ENCODE peak calls at places on chromosome 5, in four cellular contexts. One of them, this sample, is unnamed.

GRCh38 chr5:43313854-43314457 is 744 bp upstream of the HMGCS1 start:
- DNase-seq in WTC11: no peak
- DNase-seq in GM12878: no peak
- DNase-seq in K562: no peak
- DNase-seq in this sample: no peak

GRCh38 chr5:108295588-108296368 is 86.1 kb downstream of the FBXL17 start:
- DNase-seq in WTC11: no peak
- DNase-seq in GM12878: no peak
- DNase-seq in K562: no peak
- DNase-seq in this sample: no peak

GRCh38 chr5:96645096-96645495 is 17.1 kb upstream of the CAST start:
- DNase-seq in WTC11: no peak
- DNase-seq in GM12878: no peak
- DNase-seq in K562: no peak
- DNase-seq in this sample: no peak

GRCh38 chr5:41722359-41722950 is 147.8 kb downstream of the OXCT1 start:
- DNase-seq in WTC11: peak; percentile 14
- DNase-seq in GM12878: no peak
- DNase-seq in K562: no peak
- DNase-seq in this sample: no peak

GRCh38 chr5:135571210-135571609 is 7.6 kb downstream of the CXCL14 start:
- DNase-seq in WTC11: no peak
- DNase-seq in GM12878: no peak
- DNase-seq in K562: no peak
- DNase-seq in this sample: no peak

GRCh38 chr5:97563258-97563657 is 380.2 kb upstream of the RIOK2 start:
- DNase-seq in WTC11: no peak
- DNase-seq in GM12878: no peak
- DNase-seq in K562: no peak
- DNase-seq in this sample: no peak

GRCh38 chr5:14728109-14728938 is 63.8 kb downstream of the OTULIN start:
- DNase-seq in WTC11: peak; percentile 83
- DNase-seq in GM12878: no peak
- DNase-seq in K562: no peak
- DNase-seq in this sample: peak; percentile 98

GRCh38 chr5:94391996-94392395 is 226.4 kb downstream of the KIAA0825 start:
- DNase-seq in WTC11: no peak
- DNase-seq in GM12878: no peak
- DNase-seq in K562: no peak
- DNase-seq in this sample: no peak

GRCh38 chr5:59351076-59351794 is 542.3 kb downstream of the PDE4D start:
- DNase-seq in WTC11: no peak
- DNase-seq in GM12878: no peak
- DNase-seq in K562: no peak
- DNase-seq in this sample: no peak

GRCh38 chr5:58261605-58262004 is 198.3 kb downstream of the PLK2 start:
- DNase-seq in WTC11: no peak
- DNase-seq in GM12878: no peak
- DNase-seq in K562: no peak
- DNase-seq in this sample: no peak

GRCh38 chr5:149681922-149682321 is 48.2 kb upstream of the PPARGC1B start:
- DNase-seq in WTC11: no peak
- DNase-seq in GM12878: no peak
- DNase-seq in K562: no peak
- DNase-seq in this sample: no peak

GRCh38 chr5:134527156-134527960 is 1.9 kb downstream of the JADE2 start:
- DNase-seq in WTC11: peak; percentile 94
- DNase-seq in GM12878: no peak
- DNase-seq in K562: peak; percentile 90
- DNase-seq in this sample: peak; percentile 66

GRCh38 chr5:34497031-34497808 is 158.9 kb upstream of the RAI14 start:
- DNase-seq in WTC11: no peak
- DNase-seq in GM12878: no peak
- DNase-seq in K562: no peak
- DNase-seq in this sample: no peak

DNA sequence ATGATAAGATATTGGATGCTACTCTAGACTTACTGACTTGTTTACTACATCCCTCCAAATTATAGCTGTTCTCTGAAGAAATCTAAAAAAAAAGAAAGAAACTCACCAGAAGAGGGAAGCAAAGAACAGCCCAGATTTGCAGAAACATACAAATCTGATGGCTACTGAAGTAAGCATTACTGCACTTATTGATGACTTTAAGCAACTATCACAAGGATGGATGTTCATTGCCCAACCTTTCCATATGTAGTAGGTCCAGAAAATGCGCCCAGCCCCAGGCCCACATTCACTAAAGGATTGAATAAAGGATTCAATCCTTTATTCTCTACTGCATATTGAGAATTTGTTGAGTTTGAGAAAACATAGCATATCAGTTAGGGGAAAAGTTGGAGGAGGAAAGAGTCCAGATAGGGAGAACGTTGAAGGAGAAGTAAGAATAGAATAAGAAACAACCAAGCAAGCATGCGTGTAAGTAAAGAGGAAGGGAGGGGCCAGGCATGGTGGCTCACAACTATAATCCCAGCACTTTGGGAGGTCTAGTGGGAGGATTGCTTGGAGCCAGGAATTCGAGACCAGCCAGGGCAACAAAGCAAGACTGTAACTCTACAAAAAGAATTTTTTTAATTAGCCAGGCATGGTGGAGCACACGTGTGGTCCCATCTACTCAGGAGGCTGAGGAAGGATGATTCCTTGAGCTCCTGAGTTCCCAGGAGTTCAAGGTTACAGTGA is 33.8 kb upstream of the DTWD2 start:
- DNase-seq in WTC11: no peak
- DNase-seq in GM12878: no peak
- DNase-seq in K562: peak; percentile 40
- DNase-seq in this sample: no peak
- TF ChIP-seq TCF7 in WTC11: no peak
- TF ChIP-seq TCF7 in GM12878: no peak
- TF ChIP-seq TCF7 in K562: no peak
- TF ChIP-seq TCF7 in this sample: no peak

DNA sequence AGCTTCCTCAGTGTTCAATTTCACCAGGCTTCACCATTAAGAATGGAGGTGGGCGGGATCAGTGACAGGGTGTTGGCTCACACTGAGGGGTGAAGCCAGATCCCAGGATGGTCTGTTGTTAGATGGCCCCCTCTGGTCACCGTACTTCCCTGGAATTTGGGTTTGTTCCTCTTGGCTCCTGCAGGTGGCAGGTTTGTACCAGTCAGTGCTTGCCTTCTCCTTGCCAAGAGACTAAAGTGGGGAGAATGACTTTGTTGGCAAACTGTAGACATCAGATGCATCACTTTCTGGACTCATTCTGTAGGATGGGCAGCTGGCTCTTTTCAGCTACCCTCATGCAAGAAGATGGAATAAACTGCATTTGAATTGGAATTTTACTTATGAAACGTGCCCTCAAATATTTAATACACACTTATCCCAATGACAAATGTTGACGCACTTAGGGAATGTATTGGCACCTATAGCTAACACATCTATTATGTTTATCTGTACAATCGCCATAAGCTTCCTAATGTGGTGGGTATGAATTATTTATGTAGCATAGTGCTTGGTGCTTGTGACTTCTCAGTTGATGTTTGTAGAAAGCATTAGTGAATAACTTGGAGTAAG is 31.4 kb upstream of the ANKRD55 start:
- DNase-seq in WTC11: peak; percentile 65
- DNase-seq in GM12878: no peak
- DNase-seq in K562: peak; percentile 42
- DNase-seq in this sample: peak; percentile 59
- TF ChIP-seq TCF7 in WTC11: no peak
- TF ChIP-seq TCF7 in GM12878: no peak
- TF ChIP-seq TCF7 in K562: no peak
- TF ChIP-seq TCF7 in this sample: no peak

GRCh38 chr5:67576112-67576511 is 379.5 kb upstream of the CD180 start:
- DNase-seq in WTC11: no peak
- DNase-seq in GM12878: no peak
- DNase-seq in K562: no peak
- DNase-seq in this sample: no peak
- TF ChIP-seq TCF7 in WTC11: no peak
- TF ChIP-seq TCF7 in GM12878: no peak
- TF ChIP-seq TCF7 in K562: no peak
- TF ChIP-seq TCF7 in this sample: no peak

GRCh38 chr5:126681970-126682369 is 81.2 kb downstream of the PHAX start:
- DNase-seq in WTC11: no peak
- DNase-seq in GM12878: no peak
- DNase-seq in K562: no peak
- DNase-seq in this sample: no peak
- TF ChIP-seq TCF7 in WTC11: no peak
- TF ChIP-seq TCF7 in GM12878: no peak
- TF ChIP-seq TCF7 in K562: no peak
- TF ChIP-seq TCF7 in this sample: no peak

GRCh38 chr5:38601133-38601842 is 44.8 kb upstream of the LIFR start:
- DNase-seq in WTC11: no peak
- DNase-seq in GM12878: no peak
- DNase-seq in K562: no peak
- DNase-seq in this sample: no peak
- TF ChIP-seq TCF7 in WTC11: no peak
- TF ChIP-seq TCF7 in GM12878: no peak
- TF ChIP-seq TCF7 in K562: no peak
- TF ChIP-seq TCF7 in this sample: no peak